ENCODE peak calls at places on chromosomes 7 and 10, in seven cellular contexts. One of them, this sample, is unnamed.

GRCh38 chr10:990808-991207 is 2.6 kb downstream of the GTPBP4 start:
- DNase-seq in B cell: no peak
- DNase-seq in AG10803: no peak
- DNase-seq in tibial nerve: no peak
- DNase-seq in heart left ventricle: no peak
- DNase-seq in WTC11: no peak
- DNase-seq in left lung: no peak
- DNase-seq in this sample: no peak

GRCh38 chr7:149283321-149283720 is 21.3 kb downstream of the ZNF783 start:
- DNase-seq in heart left ventricle: no peak
- DNase-seq in tibial nerve: no peak
- DNase-seq in AG10803: no peak
- DNase-seq in WTC11: no peak
- DNase-seq in left lung: no peak
- DNase-seq in B cell: no peak
- DNase-seq in this sample: no peak

GRCh38 chr7:155466142-155466813 is 8.3 kb downstream of the EN2 start:
- DNase-seq in tibial nerve: no peak
- DNase-seq in B cell: no peak
- DNase-seq in AG10803: no peak
- DNase-seq in left lung: peak; percentile 66
- DNase-seq in WTC11: no peak
- DNase-seq in heart left ventricle: no peak
- DNase-seq in this sample: no peak

GRCh38 chr7:122748195-122748594 is 45.5 kb upstream of the RNF148 start:
- DNase-seq in WTC11: no peak
- DNase-seq in heart left ventricle: no peak
- DNase-seq in AG10803: no peak
- DNase-seq in left lung: no peak
- DNase-seq in B cell: no peak
- DNase-seq in tibial nerve: no peak
- DNase-seq in this sample: no peak

GRCh38 chr7:2943851-2944601 is 99.6 kb downstream of the CARD11 start:
- DNase-seq in B cell: no peak
- DNase-seq in AG10803: no peak
- DNase-seq in heart left ventricle: no peak
- DNase-seq in tibial nerve: no peak
- DNase-seq in left lung: peak; percentile 47
- DNase-seq in WTC11: no peak
- DNase-seq in this sample: peak; percentile 7

GRCh38 chr7:74029094-74029785 is 1.3 kb downstream of the ELN start:
- DNase-seq in WTC11: no peak
- DNase-seq in heart left ventricle: peak; percentile 53
- DNase-seq in tibial nerve: no peak
- DNase-seq in B cell: no peak
- DNase-seq in left lung: peak; percentile 63
- DNase-seq in AG10803: no peak
- DNase-seq in this sample: no peak

GRCh38 chr7:41110186-41110585 is 592.7 kb downstream of the INHBA start:
- DNase-seq in WTC11: no peak
- DNase-seq in heart left ventricle: no peak
- DNase-seq in tibial nerve: no peak
- DNase-seq in left lung: no peak
- DNase-seq in B cell: no peak
- DNase-seq in AG10803: no peak
- DNase-seq in this sample: no peak

GRCh38 chr10:76285012-76285411 is 853.6 kb downstream of the LRMDA start:
- DNase-seq in tibial nerve: no peak
- DNase-seq in left lung: no peak
- DNase-seq in WTC11: no peak
- DNase-seq in AG10803: peak; percentile 91
- DNase-seq in heart left ventricle: no peak
- DNase-seq in B cell: no peak
- DNase-seq in this sample: no peak

GRCh38 chr10:114779803-114780609 is 41.6 kb upstream of the FHIP2A start:
- DNase-seq in left lung: no peak
- DNase-seq in tibial nerve: no peak
- DNase-seq in B cell: no peak
- DNase-seq in WTC11: no peak
- DNase-seq in heart left ventricle: no peak
- DNase-seq in AG10803: peak; percentile 78
- DNase-seq in this sample: no peak

GRCh38 chr7:136303162-136303561 is 326.0 kb upstream of the MTPN start:
- DNase-seq in B cell: no peak
- DNase-seq in heart left ventricle: no peak
- DNase-seq in AG10803: peak; percentile 1
- DNase-seq in WTC11: no peak
- DNase-seq in left lung: no peak
- DNase-seq in tibial nerve: peak; percentile 5
- DNase-seq in this sample: no peak

GRCh38 chr10:77049896-77050295 is 587.7 kb downstream of the KCNMA1 start:
- DNase-seq in left lung: no peak
- DNase-seq in tibial nerve: no peak
- DNase-seq in B cell: no peak
- DNase-seq in heart left ventricle: no peak
- DNase-seq in WTC11: no peak
- DNase-seq in AG10803: peak; percentile 65
- DNase-seq in this sample: no peak

GRCh38 chr10:11602919-11603523 is 8.4 kb downstream of the USP6NL start:
- DNase-seq in heart left ventricle: no peak
- DNase-seq in AG10803: no peak
- DNase-seq in left lung: no peak
- DNase-seq in B cell: no peak
- DNase-seq in tibial nerve: no peak
- DNase-seq in WTC11: no peak
- DNase-seq in this sample: no peak

GRCh38 chr7:137874390-137874789 is 27.6 kb upstream of the DGKI start:
- DNase-seq in AG10803: peak; percentile 98
- DNase-seq in B cell: no peak
- DNase-seq in tibial nerve: no peak
- DNase-seq in left lung: no peak
- DNase-seq in heart left ventricle: no peak
- DNase-seq in WTC11: no peak
- DNase-seq in this sample: no peak

GRCh38 chr7:45256775-45257174 is 99.2 kb downstream of the RAMP3 start:
- DNase-seq in tibial nerve: no peak
- DNase-seq in left lung: no peak
- DNase-seq in AG10803: no peak
- DNase-seq in heart left ventricle: no peak
- DNase-seq in WTC11: no peak
- DNase-seq in B cell: no peak
- DNase-seq in this sample: no peak

GRCh38 chr7:32089678-32090077 is 19.5 kb upstream of the PDE1C start:
- DNase-seq in WTC11: no peak
- DNase-seq in B cell: no peak
- DNase-seq in heart left ventricle: no peak
- DNase-seq in AG10803: no peak
- DNase-seq in left lung: no peak
- DNase-seq in tibial nerve: no peak
- DNase-seq in this sample: no peak

GRCh38 chr10:45555789-45556188 is 116.8 kb downstream of the ZFAND4 start:
- DNase-seq in B cell: no peak
- DNase-seq in WTC11: no peak
- DNase-seq in AG10803: peak; percentile 34
- DNase-seq in heart left ventricle: no peak
- DNase-seq in tibial nerve: no peak
- DNase-seq in left lung: no peak
- DNase-seq in this sample: no peak

GRCh38 chr10:89392974-89393373 is 551 bp downstream of the IFIT1 start:
- DNase-seq in heart left ventricle: no peak
- DNase-seq in tibial nerve: peak; percentile 53
- DNase-seq in AG10803: peak; percentile 93
- DNase-seq in WTC11: no peak
- DNase-seq in left lung: no peak
- DNase-seq in B cell: no peak
- DNase-seq in this sample: no peak

GRCh38 chr7:26858229-26858568 is 6.2 kb downstream of the SKAP2 start:
- DNase-seq in heart left ventricle: no peak
- DNase-seq in WTC11: no peak
- DNase-seq in left lung: no peak
- DNase-seq in AG10803: no peak
- DNase-seq in tibial nerve: no peak
- DNase-seq in B cell: no peak
- DNase-seq in this sample: no peak

GRCh38 chr7:26858735-26859134 is 5.7 kb downstream of the SKAP2 start:
- DNase-seq in AG10803: no peak
- DNase-seq in left lung: no peak
- DNase-seq in heart left ventricle: no peak
- DNase-seq in WTC11: no peak
- DNase-seq in tibial nerve: no peak
- DNase-seq in B cell: no peak
- DNase-seq in this sample: no peak

GRCh38 chr7:26859720-26860119 is 4.7 kb downstream of the SKAP2 start:
- DNase-seq in WTC11: no peak
- DNase-seq in tibial nerve: no peak
- DNase-seq in B cell: no peak
- DNase-seq in left lung: no peak
- DNase-seq in heart left ventricle: no peak
- DNase-seq in AG10803: no peak
- DNase-seq in this sample: no peak

GRCh38 chr7:26861050-26861449 is 3.3 kb downstream of the SKAP2 start:
- DNase-seq in B cell: no peak
- DNase-seq in WTC11: no peak
- DNase-seq in heart left ventricle: no peak
- DNase-seq in AG10803: no peak
- DNase-seq in tibial nerve: no peak
- DNase-seq in left lung: no peak
- DNase-seq in this sample: no peak

GRCh38 chr7:26860361-26860760 is 4.0 kb downstream of the SKAP2 start:
- DNase-seq in B cell: no peak
- DNase-seq in left lung: no peak
- DNase-seq in WTC11: no peak
- DNase-seq in AG10803: no peak
- DNase-seq in tibial nerve: no peak
- DNase-seq in heart left ventricle: no peak
- DNase-seq in this sample: no peak
- TF ChIP-seq CTCF in B cell: no peak
- TF ChIP-seq CTCF in left lung: no peak
- TF ChIP-seq CTCF in WTC11: no peak
- TF ChIP-seq CTCF in AG10803: no peak
- TF ChIP-seq CTCF in tibial nerve: no peak
- TF ChIP-seq CTCF in heart left ventricle: no peak
- TF ChIP-seq CTCF in this sample: no peak

DNA sequence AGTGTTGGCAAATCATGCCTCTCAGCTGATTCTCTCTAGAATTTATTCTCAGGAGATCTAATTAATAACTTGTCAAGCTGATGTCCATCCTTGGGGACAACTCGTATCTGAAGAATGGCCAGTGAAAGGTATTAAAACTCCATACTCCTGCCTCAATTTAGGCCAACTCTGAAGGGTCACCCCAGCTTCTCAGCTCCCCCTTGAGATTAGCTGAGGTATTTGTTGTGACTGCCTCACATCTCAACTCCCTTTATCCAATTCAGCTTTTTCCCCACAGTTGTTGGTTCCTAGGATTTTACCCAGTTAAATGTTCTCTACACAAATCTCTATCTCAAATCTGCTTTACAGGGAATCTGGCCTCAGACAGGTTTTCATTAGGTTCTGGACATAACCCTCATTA is 182.4 kb downstream of the MALRD1 start:
- DNase-seq in B cell: no peak
- DNase-seq in WTC11: no peak
- DNase-seq in tibial nerve: no peak
- DNase-seq in left lung: no peak
- DNase-seq in heart left ventricle: no peak
- DNase-seq in AG10803: no peak
- DNase-seq in this sample: no peak
- TF ChIP-seq CTCF in B cell: no peak
- TF ChIP-seq CTCF in WTC11: no peak
- TF ChIP-seq CTCF in tibial nerve: no peak
- TF ChIP-seq CTCF in left lung: no peak
- TF ChIP-seq CTCF in heart left ventricle: no peak
- TF ChIP-seq CTCF in AG10803: no peak
- TF ChIP-seq CTCF in this sample: no peak

DNA sequence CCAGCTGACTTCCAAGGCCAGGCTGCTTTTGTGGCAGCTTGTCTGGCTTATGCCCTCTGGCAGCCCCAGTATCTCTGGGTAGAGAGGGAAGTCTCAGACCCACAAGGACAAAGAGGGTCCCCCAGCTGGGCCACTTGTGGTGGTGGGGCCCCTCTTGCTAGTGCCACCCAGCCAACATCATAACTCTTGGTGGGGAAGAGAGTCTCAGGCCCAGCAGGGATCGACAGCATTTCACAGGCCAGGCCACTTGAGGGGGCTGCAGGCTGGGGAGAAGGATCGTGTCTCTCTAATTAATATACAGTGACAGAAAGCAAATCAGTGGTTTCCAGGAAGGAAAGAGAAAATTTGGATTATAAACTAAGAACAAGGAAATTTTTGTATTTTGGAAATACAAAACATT is 76.0 kb downstream of the TYW1B start:
- DNase-seq in WTC11: peak; percentile 67
- DNase-seq in heart left ventricle: no peak
- DNase-seq in left lung: no peak
- DNase-seq in AG10803: no peak
- DNase-seq in tibial nerve: no peak
- DNase-seq in B cell: no peak
- DNase-seq in this sample: no peak
- TF ChIP-seq CTCF in WTC11: no peak
- TF ChIP-seq CTCF in heart left ventricle: no peak
- TF ChIP-seq CTCF in left lung: no peak
- TF ChIP-seq CTCF in AG10803: peak; percentile 24
- TF ChIP-seq CTCF in tibial nerve: no peak
- TF ChIP-seq CTCF in B cell: no peak
- TF ChIP-seq CTCF in this sample: no peak

GRCh38 chr10:125159932-125160855 is at the start of gene CTBP2:
- DNase-seq in left lung: peak; percentile 89
- DNase-seq in heart left ventricle: peak; percentile 69
- DNase-seq in WTC11: no peak
- DNase-seq in AG10803: peak; percentile 44
- DNase-seq in B cell: no peak
- DNase-seq in tibial nerve: peak; percentile 47
- DNase-seq in this sample: no peak

GRCh38 chr10:125161570-125162139 is 1.3 kb upstream of the CTBP2 start:
- DNase-seq in WTC11: no peak
- DNase-seq in left lung: peak; percentile 87
- DNase-seq in tibial nerve: no peak
- DNase-seq in AG10803: peak; percentile 77
- DNase-seq in B cell: no peak
- DNase-seq in heart left ventricle: peak; percentile 39
- DNase-seq in this sample: no peak

GRCh38 chr10:125159486-125159931 is 854 bp downstream of the CTBP2 start:
- DNase-seq in WTC11: no peak
- DNase-seq in AG10803: peak; percentile 12
- DNase-seq in left lung: peak; percentile 88
- DNase-seq in tibial nerve: no peak
- DNase-seq in B cell: no peak
- DNase-seq in heart left ventricle: peak; percentile 58
- DNase-seq in this sample: no peak

GRCh38 chr10:125162181-125162906 is 2.0 kb upstream of the CTBP2 start:
- DNase-seq in left lung: peak; percentile 82
- DNase-seq in WTC11: peak; percentile 66
- DNase-seq in AG10803: no peak
- DNase-seq in tibial nerve: no peak
- DNase-seq in heart left ventricle: no peak
- DNase-seq in B cell: no peak
- DNase-seq in this sample: no peak

GRCh38 chr10:125160856-125161569 is 650 bp upstream of the CTBP2 start:
- DNase-seq in WTC11: peak; percentile 80
- DNase-seq in left lung: peak; percentile 96
- DNase-seq in B cell: no peak
- DNase-seq in AG10803: peak; percentile 79
- DNase-seq in tibial nerve: peak; percentile 71
- DNase-seq in heart left ventricle: peak; percentile 88
- DNase-seq in this sample: no peak
- TF ChIP-seq CTCF in WTC11: no peak
- TF ChIP-seq CTCF in left lung: peak; percentile 64
- TF ChIP-seq CTCF in B cell: no peak
- TF ChIP-seq CTCF in AG10803: no peak
- TF ChIP-seq CTCF in tibial nerve: no peak
- TF ChIP-seq CTCF in heart left ventricle: peak; percentile 51
- TF ChIP-seq CTCF in this sample: no peak